ENCODE peak calls at places on chromosomes 7 and 10, in five cellular contexts. One of them, this sample, is unnamed.

GRCh38 chr7:4270268-4270667 is 411.8 kb upstream of the FOXK1 start:
- DNase-seq in neural progenitor cell: no peak
- DNase-seq in GM23338: no peak
- DNase-seq in GM23248: no peak
- DNase-seq in PC-3: no peak
- DNase-seq in this sample: no peak

GRCh38 chr10:96991313-96991841 is 159.3 kb downstream of the LCOR start:
- DNase-seq in neural progenitor cell: no peak
- DNase-seq in GM23338: no peak
- DNase-seq in GM23248: peak; percentile 85
- DNase-seq in PC-3: peak; percentile 40
- DNase-seq in this sample: no peak

GRCh38 chr7:74019149-74019548 is 8.8 kb upstream of the ELN start:
- DNase-seq in PC-3: no peak
- DNase-seq in neural progenitor cell: no peak
- DNase-seq in GM23248: no peak
- DNase-seq in GM23338: no peak
- DNase-seq in this sample: no peak

GRCh38 chr7:2024227-2024918 is 208.4 kb downstream of the MAD1L1 start:
- DNase-seq in GM23338: no peak
- DNase-seq in PC-3: no peak
- DNase-seq in GM23248: no peak
- DNase-seq in neural progenitor cell: no peak
- DNase-seq in this sample: no peak

GRCh38 chr7:12056381-12056780 is 154.7 kb upstream of the TMEM106B start:
- DNase-seq in GM23248: no peak
- DNase-seq in GM23338: no peak
- DNase-seq in PC-3: no peak
- DNase-seq in neural progenitor cell: no peak
- DNase-seq in this sample: no peak

GRCh38 chr10:70622981-70623844 is 20.7 kb upstream of the PRF1 start:
- DNase-seq in PC-3: no peak
- DNase-seq in GM23248: peak; percentile 53
- DNase-seq in GM23338: peak; percentile 19
- DNase-seq in neural progenitor cell: no peak
- DNase-seq in this sample: no peak

GRCh38 chr10:49744091-49744685 is 17.9 kb downstream of the OGDHL start:
- DNase-seq in neural progenitor cell: no peak
- DNase-seq in PC-3: no peak
- DNase-seq in GM23338: no peak
- DNase-seq in GM23248: no peak
- DNase-seq in this sample: no peak

GRCh38 chr7:155208681-155209477 is 88.8 kb upstream of the INSIG1 start:
- DNase-seq in neural progenitor cell: no peak
- DNase-seq in PC-3: peak; percentile 67
- DNase-seq in GM23248: peak; percentile 74
- DNase-seq in GM23338: no peak
- DNase-seq in this sample: peak; percentile 62

GRCh38 chr7:135508853-135509588 is 881 bp downstream of the CNOT4 start:
- DNase-seq in GM23248: peak; percentile 59
- DNase-seq in PC-3: peak; percentile 21
- DNase-seq in neural progenitor cell: peak; percentile 62
- DNase-seq in GM23338: peak; percentile 26
- DNase-seq in this sample: no peak

GRCh38 chr10:102648269-102648888 is 4.1 kb downstream of the TRIM8 start:
- DNase-seq in neural progenitor cell: no peak
- DNase-seq in GM23338: no peak
- DNase-seq in PC-3: no peak
- DNase-seq in GM23248: no peak
- DNase-seq in this sample: no peak

GRCh38 chr7:103712991-103713778 is 267.2 kb upstream of the SLC26A5 start:
- DNase-seq in GM23338: no peak
- DNase-seq in neural progenitor cell: no peak
- DNase-seq in PC-3: no peak
- DNase-seq in GM23248: peak; percentile 36
- DNase-seq in this sample: no peak

GRCh38 chr10:124701881-124702656 is 42.1 kb downstream of the FAM53B start:
- DNase-seq in GM23248: no peak
- DNase-seq in PC-3: no peak
- DNase-seq in GM23338: no peak
- DNase-seq in neural progenitor cell: no peak
- DNase-seq in this sample: no peak

GRCh38 chr10:72306215-72306760 is 32.6 kb downstream of the DDIT4 start:
- DNase-seq in neural progenitor cell: no peak
- DNase-seq in GM23248: no peak
- DNase-seq in GM23338: no peak
- DNase-seq in PC-3: no peak
- DNase-seq in this sample: no peak

GRCh38 chr10:24519950-24520349 is 203.7 kb downstream of the ARHGAP21 start:
- DNase-seq in neural progenitor cell: peak; percentile 10
- DNase-seq in PC-3: no peak
- DNase-seq in GM23248: no peak
- DNase-seq in GM23338: peak; percentile 53
- DNase-seq in this sample: no peak

GRCh38 chr7:85154282-85154937 is 32.4 kb downstream of the SEMA3D start:
- DNase-seq in PC-3: no peak
- DNase-seq in neural progenitor cell: no peak
- DNase-seq in GM23248: no peak
- DNase-seq in GM23338: no peak
- DNase-seq in this sample: no peak

GRCh38 chr10:33869089-33869488 is 534.6 kb upstream of the NRP1 start:
- DNase-seq in GM23338: no peak
- DNase-seq in PC-3: no peak
- DNase-seq in GM23248: no peak
- DNase-seq in neural progenitor cell: no peak
- DNase-seq in this sample: no peak

GRCh38 chr7:68121056-68121455 is 1124.4 kb downstream of the TYW1 start:
- DNase-seq in neural progenitor cell: no peak
- DNase-seq in GM23338: no peak
- DNase-seq in GM23248: no peak
- DNase-seq in PC-3: no peak
- DNase-seq in this sample: no peak

GRCh38 chr10:95406651-95407280 is 116.0 kb upstream of the PDLIM1 start:
- DNase-seq in GM23248: no peak
- DNase-seq in GM23338: no peak
- DNase-seq in PC-3: peak; percentile 91
- DNase-seq in neural progenitor cell: no peak
- DNase-seq in this sample: peak; percentile 93

GRCh38 chr7:152619027-152619739 is 56.8 kb downstream of the XRCC2 start:
- DNase-seq in GM23248: no peak
- DNase-seq in neural progenitor cell: no peak
- DNase-seq in PC-3: no peak
- DNase-seq in GM23338: no peak
- DNase-seq in this sample: no peak

GRCh38 chr7:133431134-133431711 is 178.3 kb downstream of the EXOC4 start:
- DNase-seq in PC-3: peak; percentile 1
- DNase-seq in GM23338: no peak
- DNase-seq in neural progenitor cell: no peak
- DNase-seq in GM23248: no peak
- DNase-seq in this sample: no peak

GRCh38 chr7:157558875-157559595 is 222.2 kb downstream of the DNAJB6 start:
- DNase-seq in PC-3: no peak
- DNase-seq in neural progenitor cell: no peak
- DNase-seq in GM23338: no peak
- DNase-seq in GM23248: no peak
- DNase-seq in this sample: no peak

GRCh38 chr7:29612596-29612995 is 49.0 kb downstream of the PRR15 start:
- DNase-seq in neural progenitor cell: no peak
- DNase-seq in GM23338: no peak
- DNase-seq in GM23248: peak; percentile 94
- DNase-seq in PC-3: peak; percentile 60
- DNase-seq in this sample: no peak

DNA sequence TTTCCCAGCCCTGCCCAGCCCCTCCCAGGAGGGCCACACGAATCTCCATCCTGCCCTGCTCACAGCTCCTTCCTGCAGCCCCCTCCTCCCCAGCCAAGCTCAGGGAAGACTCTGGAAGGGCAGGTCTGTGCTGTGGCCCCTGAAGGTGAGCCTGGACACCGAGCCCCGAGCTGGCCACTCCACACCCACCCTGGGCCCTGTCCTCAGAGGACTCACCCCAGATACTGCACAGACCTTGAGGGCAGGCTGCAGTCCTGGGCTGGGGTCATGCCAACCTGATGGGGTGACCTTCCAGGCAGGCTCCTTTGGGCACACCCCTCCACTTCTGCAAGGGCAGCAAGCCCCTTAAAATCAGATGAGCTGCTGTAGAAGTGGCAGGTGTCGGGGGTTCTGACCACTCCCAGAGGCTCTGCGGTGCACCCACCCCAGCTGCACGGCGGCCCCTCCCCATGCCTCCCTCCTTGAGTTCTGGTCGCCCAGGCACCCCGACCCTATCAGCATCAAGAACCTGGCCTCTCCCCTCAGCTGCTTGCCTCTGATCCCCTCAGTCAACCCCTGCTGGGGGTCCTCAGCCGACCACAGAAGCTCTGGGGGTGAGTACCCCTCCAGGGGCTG is 24.3 kb downstream of the YKT6 start:
- DNase-seq in GM23248: no peak
- DNase-seq in PC-3: no peak
- DNase-seq in GM23338: no peak
- DNase-seq in neural progenitor cell: no peak
- DNase-seq in this sample: no peak
- H3F3A ChIP-seq in GM23248: no peaks in the 10 kb centered on the region
- H3F3A ChIP-seq in PC-3: no peaks in the 10 kb centered on the region
- H3F3A ChIP-seq in GM23338: no peaks in the 10 kb centered on the region
- H3F3A ChIP-seq in neural progenitor cell: no peaks in the 10 kb centered on the region
- H3F3A ChIP-seq in this sample: no peaks in the 10 kb centered on the region

GRCh38 chr7:69624431-69624830 is 26.2 kb downstream of the AUTS2 start:
- DNase-seq in neural progenitor cell: no peak
- DNase-seq in PC-3: no peak
- DNase-seq in GM23248: no peak
- DNase-seq in GM23338: no peak
- DNase-seq in this sample: no peak
- H3K27me3 ChIP-seq in neural progenitor cell: peaks cover 100% of the 10 kb centered on the region
- H3K27me3 ChIP-seq in PC-3: no peaks in the 10 kb centered on the region
- H3K27me3 ChIP-seq in GM23248: peaks cover 4% of the 10 kb centered on the region
- H3K27me3 ChIP-seq in GM23338: peaks cover 100% of the 10 kb centered on the region
- H3K27me3 ChIP-seq in this sample: no peaks in the 10 kb centered on the region

GRCh38 chr10:131979821-131980270 is 1.9 kb downstream of the BNIP3 start:
- DNase-seq in neural progenitor cell: peak; percentile 56
- DNase-seq in GM23338: no peak
- DNase-seq in GM23248: peak; percentile 75
- DNase-seq in PC-3: peak; percentile 29
- DNase-seq in this sample: no peak

GRCh38 chr10:131979336-131979735 is 2.4 kb downstream of the BNIP3 start:
- DNase-seq in PC-3: no peak
- DNase-seq in neural progenitor cell: no peak
- DNase-seq in GM23248: no peak
- DNase-seq in GM23338: no peak
- DNase-seq in this sample: no peak

GRCh38 chr10:131980757-131981428 is 830 bp downstream of the BNIP3 start:
- DNase-seq in neural progenitor cell: peak; percentile 63
- DNase-seq in PC-3: no peak
- DNase-seq in GM23248: peak; percentile 48
- DNase-seq in GM23338: peak; percentile 84
- DNase-seq in this sample: no peak

GRCh38 chr10:131981429-131982184 is at the start of gene BNIP3:
- DNase-seq in neural progenitor cell: peak; percentile 98
- DNase-seq in PC-3: peak; percentile 92
- DNase-seq in GM23248: peak; percentile 98
- DNase-seq in GM23338: peak; percentile 93
- DNase-seq in this sample: peak; percentile 91

DNA sequence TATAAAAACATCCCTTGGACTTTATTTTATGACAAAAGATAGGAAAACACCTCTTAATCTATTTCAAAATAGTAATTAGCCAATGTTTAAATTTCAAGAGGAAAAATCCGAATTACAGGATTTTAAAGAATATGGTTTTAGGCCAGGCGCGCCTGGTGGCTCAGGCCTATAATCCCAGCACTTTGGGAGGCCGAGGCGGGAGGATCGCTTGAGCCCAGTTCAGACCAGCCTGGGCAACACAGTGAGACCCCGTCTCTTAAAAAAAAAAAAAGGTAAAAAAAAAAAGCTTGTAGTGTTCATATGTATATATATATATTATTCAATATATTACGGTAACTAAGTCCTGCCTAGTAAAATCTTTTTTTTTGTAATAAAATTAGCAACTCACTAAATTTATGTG is 1.4 kb downstream of the BNIP3 start:
- DNase-seq in GM23248: no peak
- DNase-seq in PC-3: no peak
- DNase-seq in neural progenitor cell: no peak
- DNase-seq in GM23338: no peak
- DNase-seq in this sample: no peak
- H4K20me1 ChIP-seq in GM23248: peaks cover 41% of the 10 kb centered on the region
- H4K20me1 ChIP-seq in PC-3: peaks cover 51% of the 10 kb centered on the region
- H4K20me1 ChIP-seq in neural progenitor cell: peaks cover 59% of the 10 kb centered on the region
- H4K20me1 ChIP-seq in GM23338: peaks cover 24% of the 10 kb centered on the region
- H4K20me1 ChIP-seq in this sample: no peaks in the 10 kb centered on the region

GRCh38 chr7:101950450-101951119 is 133.2 kb downstream of the CUX1 start:
- DNase-seq in GM23248: peak; percentile 63
- DNase-seq in PC-3: peak; percentile 40
- DNase-seq in neural progenitor cell: peak; percentile 35
- DNase-seq in GM23338: peak; percentile 87
- DNase-seq in this sample: no peak

GRCh38 chr7:101954494-101954893 is 137.1 kb downstream of the CUX1 start:
- DNase-seq in GM23338: no peak
- DNase-seq in GM23248: no peak
- DNase-seq in neural progenitor cell: no peak
- DNase-seq in PC-3: no peak
- DNase-seq in this sample: no peak

GRCh38 chr7:101953248-101953819 is 135.9 kb downstream of the CUX1 start:
- DNase-seq in GM23248: peak; percentile 92
- DNase-seq in neural progenitor cell: no peak
- DNase-seq in PC-3: peak; percentile 61
- DNase-seq in GM23338: no peak
- DNase-seq in this sample: no peak

GRCh38 chr7:101951757-101952156 is 134.3 kb downstream of the CUX1 start:
- DNase-seq in GM23338: no peak
- DNase-seq in PC-3: no peak
- DNase-seq in neural progenitor cell: no peak
- DNase-seq in GM23248: no peak
- DNase-seq in this sample: no peak

DNA sequence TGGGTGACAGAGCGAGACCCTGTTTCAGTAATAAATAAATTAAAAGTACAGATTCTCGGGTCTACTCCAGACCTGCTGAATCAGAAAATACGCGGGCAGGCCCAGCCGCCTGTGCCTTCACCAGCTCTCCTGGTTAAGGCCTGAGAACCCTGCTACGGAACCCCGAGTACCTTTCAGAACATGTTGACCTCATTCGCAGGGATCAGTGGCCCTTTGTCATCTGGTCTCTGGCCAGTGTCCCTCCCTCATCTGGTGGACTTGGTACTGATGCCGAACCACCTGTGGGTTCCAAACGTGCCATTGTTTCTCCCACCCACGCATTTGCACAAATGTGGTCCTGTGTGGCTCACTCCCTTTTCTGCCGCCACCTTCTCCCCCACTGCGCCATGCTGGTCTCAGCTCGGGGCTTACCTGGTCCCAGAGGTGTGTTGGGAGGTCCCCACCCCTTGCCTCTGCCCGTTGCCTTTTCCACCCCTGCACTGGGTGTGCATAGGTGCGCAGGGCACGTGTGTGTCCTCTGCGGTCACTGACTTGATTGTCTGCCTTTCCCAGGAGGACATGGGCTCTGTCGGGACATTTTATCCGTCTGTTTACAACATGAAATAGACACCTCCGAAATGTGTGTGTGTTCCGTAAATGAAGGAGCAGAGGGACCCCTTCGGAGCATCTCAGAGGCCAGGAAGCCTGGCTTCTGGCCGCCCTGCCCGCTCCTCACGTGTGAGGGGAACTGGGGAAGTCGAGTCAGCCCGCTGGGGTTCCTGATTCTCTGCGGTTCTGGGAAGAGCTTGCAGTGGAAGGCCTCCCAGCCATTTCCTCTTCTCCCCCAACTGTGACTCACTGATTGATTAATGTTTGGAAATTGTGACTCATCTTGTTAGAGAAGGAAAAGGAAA is 135.2 kb downstream of the CUX1 start:
- DNase-seq in neural progenitor cell: no peak
- DNase-seq in GM23248: peak; percentile 91
- DNase-seq in PC-3: peak; percentile 84
- DNase-seq in GM23338: no peak
- DNase-seq in this sample: no peak
- H3F3A ChIP-seq in neural progenitor cell: no peaks in the 10 kb centered on the region
- H3F3A ChIP-seq in GM23248: peaks cover 15% of the 10 kb centered on the region
- H3F3A ChIP-seq in PC-3: no peaks in the 10 kb centered on the region
- H3F3A ChIP-seq in GM23338: no peaks in the 10 kb centered on the region
- H3F3A ChIP-seq in this sample: no peaks in the 10 kb centered on the region